ENCODE peak calls at places on chromosome 14, in four cellular contexts. T, P, Q and B are unnamed samples. For H3K27me3, the result is how much of the 10 kb centered on the place peaks cover.

GRCh38 chr14:23173039-23173438 is 10.4 kb downstream of the SLC7A8 start:
- DNase-seq in Q (no peak), P (no peak), T (no peak), B (no peak)

GRCh38 chr14:41505491-41505890 is 101.2 kb upstream of the LRFN5 start:
- DNase-seq in Q (no peak), P (peak), T (no peak), B (no peak)

GRCh38 chr14:71748196-71748595 is 184.0 kb upstream of the RGS6 start:
- DNase-seq in T (no peak), P (no peak), Q (no peak), B (no peak)

GRCh38 chr14:105193916-105194782 is 13.0 kb upstream of the NUDT14 start:
- DNase-seq in Q (no peak), P (no peak), T (no peak), B (peak)

GRCh38 chr14:33477752-33478151 is 473.1 kb downstream of the EGLN3 start:
- DNase-seq in T (no peak), P (peak), Q (no peak), B (no peak)

GRCh38 chr14:64963611-64964010 is 8.5 kb downstream of the RAB15 start:
- DNase-seq in T (no peak), P (no peak), Q (no peak), B (no peak)

GRCh38 chr14:92510972-92511371 is 2.6 kb upstream of the RIN3 start:
- DNase-seq in T (peak), Q (no peak), P (peak), B (no peak)

GRCh38 chr14:61611880-61612630 is 83.3 kb upstream of the HIF1A start:
- DNase-seq in Q (no peak), T (no peak), P (no peak), B (no peak)

GRCh38 chr14:96635850-96636249 is 133.7 kb downstream of the PAPOLA start:
- DNase-seq in T (peak), Q (peak), P (no peak), B (no peak)

GRCh38 chr14:64705406-64706118 is 1.3 kb downstream of the PLEKHG3 start:
- DNase-seq in P (peak), Q (no peak), T (no peak), B (no peak)

GRCh38 chr14:34470319-34470718 is 8.3 kb upstream of the SPTSSA start:
- DNase-seq in Q (no peak), T (no peak), P (no peak), B (no peak)

GRCh38 chr14:54686219-54686870 is 119.4 kb downstream of the SAMD4A start:
- DNase-seq in P (no peak), Q (no peak), T (peak), B (no peak)

GRCh38 chr14:30193791-30194407 is 266.3 kb upstream of the PRKD1 start:
- DNase-seq in T (peak), Q (no peak), P (no peak), B (no peak)

DNA sequence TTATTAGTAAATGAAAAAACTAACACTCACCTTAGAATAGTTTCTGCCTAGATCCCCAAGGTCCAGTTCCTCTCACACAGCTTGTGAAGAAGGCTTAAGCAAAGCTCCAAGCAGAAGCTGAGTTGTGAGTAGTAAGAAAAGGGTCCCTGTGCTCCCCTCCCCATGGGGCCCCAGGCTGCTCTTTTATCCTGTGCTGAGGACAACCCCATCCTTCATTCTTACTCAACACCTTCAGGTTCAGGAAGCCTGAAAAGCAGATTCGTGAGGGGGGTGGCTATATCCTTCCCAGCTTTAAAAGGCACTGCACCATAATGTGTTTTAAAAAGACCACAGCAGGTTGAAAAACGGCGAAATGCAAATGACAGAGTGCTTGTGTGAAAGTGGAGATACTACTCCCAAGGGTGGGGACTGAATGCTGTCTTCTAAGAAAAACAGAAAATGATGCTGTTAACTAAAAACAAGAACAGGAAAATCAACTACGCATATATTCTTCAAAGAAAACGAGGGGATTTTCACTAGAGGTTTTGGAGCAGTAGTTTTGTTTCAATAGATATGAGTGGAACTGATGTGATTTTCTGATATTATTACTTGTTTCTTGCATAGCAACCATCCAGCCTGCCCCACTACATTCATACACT is 182.7 kb downstream of the KTN1 start:
- DNase-seq in P (no peak), Q (no peak), T (no peak), B (no peak)
- H3K27ac ChIP-seq in P (no peak), Q (no peak), T (no peak), B (no peak)

GRCh38 chr14:69612014-69612758 is 790 bp downstream of the SUSD6 start:
- DNase-seq in T (peak), Q (no peak), P (peak), B (peak)

GRCh38 chr14:69611264-69612013 is at the start of gene SUSD6:
- DNase-seq in Q (peak), P (peak), T (peak), B (peak)

GRCh38 chr14:69613312-69614073 is 2.1 kb downstream of the SUSD6 start:
- DNase-seq in P (no peak), Q (no peak), T (no peak), B (no peak)

GRCh38 chr14:69614592-69614991 is 3.2 kb downstream of the SUSD6 start:
- DNase-seq in Q (peak), T (no peak), P (no peak), B (no peak)

GRCh38 chr14:69612759-69613145 is 1.4 kb downstream of the SUSD6 start:
- DNase-seq in T (peak), P (no peak), Q (no peak), B (no peak)
- TF ChIP-seq CTCF in T (peak), P (peak), Q (no peak), B (peak)

GRCh38 chr14:56532546-56532945 is 47.1 kb upstream of the TMEM260 start:
- DNase-seq in P (no peak), Q (no peak), T (no peak), B (no peak)
- H3K27me3 ChIP-seq in P (under half), Q (under half), T (half or more), B (under half)

DNA sequence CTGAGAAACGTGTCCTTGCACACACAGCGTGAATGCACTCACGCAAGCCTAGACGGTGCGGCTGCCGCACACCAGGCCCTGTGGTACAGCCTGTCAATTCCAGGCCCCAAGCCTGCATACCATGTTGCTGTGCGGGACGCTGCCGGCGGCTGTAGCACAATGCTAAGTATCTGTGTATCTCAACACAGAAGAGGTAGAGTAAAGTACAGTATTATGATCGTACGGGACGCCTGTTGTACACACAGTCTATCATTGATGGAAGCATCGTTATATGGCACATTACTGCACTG is 45.0 kb downstream of the AMN start:
- DNase-seq in Q (no peak), P (no peak), T (no peak), B (no peak)
- H3K27ac ChIP-seq in Q (no peak), P (no peak), T (no peak), B (no peak)

GRCh38 chr14:31270196-31270772 is 62.7 kb upstream of the HECTD1 start:
- DNase-seq in P (peak), T (no peak), Q (peak), B (no peak)
- TF ChIP-seq CTCF in P (peak), T (peak), Q (no peak), B (no peak)

GRCh38 chr14:74249433-74250375 is 10.5 kb downstream of the VSX2 start:
- DNase-seq in T (peak), Q (no peak), P (no peak), B (no peak)
- H3K27me3 ChIP-seq in T (under half), Q (under half), P (under half), B (under half)

DNA sequence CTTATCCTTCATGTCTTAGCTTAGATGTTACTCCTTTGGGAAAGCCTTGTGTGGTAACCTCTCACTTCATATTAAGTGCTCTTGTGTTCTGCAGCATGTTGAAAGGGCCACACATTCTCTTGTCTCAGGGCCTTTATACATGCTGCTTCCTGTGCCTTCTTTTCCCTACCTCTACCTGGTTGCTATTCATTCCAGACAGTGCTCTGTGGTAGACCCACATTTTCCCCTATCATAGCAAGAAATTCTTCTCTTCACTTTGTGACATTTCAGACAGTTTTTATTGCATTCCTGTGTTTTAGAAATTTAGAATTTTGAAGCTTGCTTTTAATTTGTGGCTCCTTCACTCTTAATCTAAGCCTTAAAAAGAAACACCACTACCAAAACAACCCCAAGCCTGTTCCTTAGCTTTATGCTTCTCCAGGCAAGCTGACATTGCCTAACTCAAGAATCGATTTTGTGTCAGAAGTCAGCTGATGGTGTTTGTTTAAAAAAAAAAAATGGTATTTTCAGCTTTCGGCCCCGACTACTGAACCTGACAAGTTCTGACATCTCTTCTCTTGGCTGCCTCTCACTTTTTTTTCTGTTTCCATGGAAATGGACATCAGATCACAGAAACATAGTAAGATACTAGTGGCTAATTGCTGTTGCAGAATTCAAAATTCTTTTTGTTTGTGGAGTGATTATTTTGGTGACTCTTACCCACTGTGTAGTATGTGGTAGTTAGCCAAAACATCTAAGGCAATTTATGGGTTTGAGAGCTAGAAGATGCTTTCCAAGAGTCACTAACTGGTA is 156.3 kb downstream of the NUBPL start:
- DNase-seq in Q (no peak), T (no peak), P (no peak), B (no peak)
- H3K27ac ChIP-seq in Q (no peak), T (no peak), P (no peak), B (no peak)

GRCh38 chr14:56874375-56874774 is 64.1 kb upstream of the OTX2 start:
- DNase-seq in Q (no peak), P (peak), T (peak), B (no peak)
- TF ChIP-seq CTCF in Q (no peak), P (peak), T (peak), B (no peak)

GRCh38 chr14:24881496-24881895 is 168.5 kb downstream of the STXBP6 start:
- DNase-seq in Q (no peak), T (no peak), P (no peak), B (no peak)

GRCh38 chr14:24880689-24881088 is 169.3 kb downstream of the STXBP6 start:
- DNase-seq in P (no peak), T (no peak), Q (no peak), B (no peak)

GRCh38 chr14:24885410-24885913 is 164.5 kb downstream of the STXBP6 start:
- DNase-seq in P (no peak), T (no peak), Q (no peak), B (no peak)

GRCh38 chr14:24879661-24880381 is 170.1 kb downstream of the STXBP6 start:
- DNase-seq in T (no peak), Q (no peak), P (no peak), B (no peak)

DNA sequence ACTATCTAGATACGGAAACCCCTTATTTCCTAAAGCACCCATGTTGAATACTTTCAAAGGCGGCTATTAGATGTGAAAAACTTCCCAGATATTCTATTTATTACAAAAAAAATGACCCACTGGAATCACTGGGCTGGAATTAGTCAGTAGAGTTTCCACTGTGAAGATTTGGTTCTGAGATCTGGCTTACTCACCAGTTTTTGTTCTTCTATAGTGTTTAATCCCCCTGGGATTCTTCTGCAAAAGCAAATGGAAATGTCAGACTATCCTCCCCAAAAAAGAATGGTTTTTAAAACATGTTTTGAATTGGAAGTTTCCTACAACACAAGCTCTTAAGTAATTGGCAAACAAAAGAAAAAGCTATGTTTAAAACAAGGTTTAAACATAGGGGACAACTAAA is 166.4 kb downstream of the STXBP6 start:
- DNase-seq in P (no peak), Q (no peak), T (no peak), B (no peak)
- H3K27me3 ChIP-seq in P (under half), Q (under half), T (under half), B (under half)

GRCh38 chr14:58605465-58605864 is 32.3 kb upstream of the DACT1 start:
- DNase-seq in Q (no peak), T (no peak), P (no peak), B (no peak)

GRCh38 chr14:58607571-58608317 is 30.0 kb upstream of the DACT1 start:
- DNase-seq in P (no peak), Q (no peak), T (peak), B (no peak)

GRCh38 chr14:58607131-58607531 is 30.6 kb upstream of the DACT1 start:
- DNase-seq in T (no peak), P (peak), Q (no peak), B (no peak)
- H3K27ac ChIP-seq in T (no peak), P (no peak), Q (no peak), B (no peak)